ENCODE peak calls at places on chromosomes 5 and 9, in eight cellular contexts. I is RWPE1; M is NK-92 treated with Interleukin-12 subunit alpha and Interleukin-12 subunit beta, amount 100 ng/mL, for 24 hours; V is activated naive CD4-positive, alpha-beta T cell treated with anti-CD3 and anti-CD28 coated beads, Interleukin-2, amount 50 U/mL, for 16 hours; D is stimulated activated CD8-positive, alpha-beta memory T cell treated with anti-CD3 and anti-CD28 coated beads, Interleukin-4, amount 100 ng/mL, for 4 hours; C is Caco-2; Y is smooth muscle cell of the brain vasculature; S is endothelial cell. L is an unnamed sample.

GRCh38 chr5:173514666-173515065 is 101.8 kb downstream of the BOD1 start:
- DNase-seq in I (no peak), M (no peak), V (no peak), D (no peak), C (no peak), Y (no peak), S (no peak), L (no peak)

GRCh38 chr9:127974769-127975261 is 6.0 kb downstream of the EEIG1 start:
- DNase-seq in I (no peak), M (no peak), V (peak), D (no peak), C (no peak), Y (no peak), S (no peak), L (no peak)

GRCh38 chr9:33781736-33782135 is 13.6 kb upstream of the PRSS3 start:
- DNase-seq in I (no peak), M (no peak), V (no peak), D (no peak), C (no peak), Y (no peak), S (no peak), L (no peak)

GRCh38 chr5:41414598-41414997 is 95.8 kb downstream of the PLCXD3 start:
- DNase-seq in I (peak), M (no peak), V (no peak), D (no peak), C (no peak), Y (no peak), S (no peak), L (no peak)

GRCh38 chr5:119578937-119579336 is 50.4 kb upstream of the FAM170A start:
- DNase-seq in I (peak), M (no peak), V (no peak), D (no peak), C (peak), Y (no peak), S (peak), L (peak)

GRCh38 chr9:125387861-125388524 is 126.4 kb downstream of the GAPVD1 start:
- DNase-seq in I (no peak), M (no peak), V (no peak), D (no peak), C (no peak), Y (no peak), S (no peak), L (peak)

GRCh38 chr9:73259086-73259696 is 107.5 kb downstream of the ANXA1 start:
- DNase-seq in I (no peak), M (no peak), V (no peak), D (no peak), C (no peak), Y (no peak), S (no peak), L (no peak)

GRCh38 chr5:1789838-1790462 is 9.7 kb downstream of the MRPL36 start:
- DNase-seq in I (peak), M (no peak), V (no peak), D (no peak), C (peak), Y (no peak), S (no peak), L (no peak)

GRCh38 chr9:5509573-5509972 is 758 bp upstream of the PDCD1LG2 start:
- DNase-seq in I (peak), M (no peak), V (no peak), D (no peak), C (no peak), Y (no peak), S (no peak), L (no peak)

GRCh38 chr5:39760385-39761198 is 335.8 kb upstream of the DAB2 start:
- DNase-seq in I (peak), M (no peak), V (no peak), D (no peak), C (no peak), Y (peak), S (no peak), L (no peak)

GRCh38 chr5:168770036-168770498 is 190.9 kb upstream of the PANK3 start:
- DNase-seq in I (no peak), M (no peak), V (no peak), D (no peak), C (no peak), Y (no peak), S (no peak), L (no peak)

GRCh38 chr9:4662989-4663792 is 1.1 kb downstream of the PLPP6 start:
- DNase-seq in I (no peak), M (no peak), V (no peak), D (no peak), C (no peak), Y (no peak), S (no peak), L (no peak)

GRCh38 chr5:115487168-115487567 is 57.4 kb downstream of the FEM1C start:
- DNase-seq in I (no peak), M (no peak), V (no peak), D (no peak), C (no peak), Y (no peak), S (no peak), L (no peak)